ENCODE peak calls at places on chromosomes 5 and 9, in seven cellular contexts. I is MM.1S, N is GM12865, T is cardiac fibroblast, M is right atrium auricular region, X is lower leg skin, U is GM12864. Y is an unnamed sample.

GRCh38 chr9:91185193-91185886 is 176.4 kb downstream of the AUH start:
- DNase-seq in I (no peak), N (no peak), T (no peak), M (peak; percentile 34), X (peak; percentile 49), U (no peak), Y (peak; percentile 41)

GRCh38 chr9:92770005-92770995 is 5.7 kb upstream of the BICD2 start:
- DNase-seq in I (no peak), N (peak; percentile 24), T (peak; percentile 49), M (no peak), X (peak; percentile 90), U (no peak), Y (no peak)

GRCh38 chr5:67985686-67986387 is 229.7 kb upstream of the PIK3R1 start:
- DNase-seq in I (no peak), N (no peak), T (no peak), M (no peak), X (no peak), U (no peak), Y (no peak)

GRCh38 chr5:83956386-83956785 is 235.7 kb upstream of the HAPLN1 start:
- DNase-seq in I (no peak), N (no peak), T (peak; percentile 3), M (no peak), X (no peak), U (no peak), Y (no peak)

GRCh38 chr5:15634771-15635347 is 134.9 kb downstream of the FBXL7 start:
- DNase-seq in I (no peak), N (no peak), T (no peak), M (no peak), X (no peak), U (no peak), Y (no peak)

GRCh38 chr5:80141681-80142080 is 106.5 kb downstream of the THBS4 start:
- DNase-seq in I (no peak), N (no peak), T (no peak), M (no peak), X (no peak), U (no peak), Y (no peak)

GRCh38 chr5:91401175-91401574 is 18.1 kb upstream of the ARRDC3 start:
- DNase-seq in I (no peak), N (no peak), T (no peak), M (no peak), X (no peak), U (no peak), Y (no peak)

GRCh38 chr9:132498811-132499210 is 83.6 kb upstream of the BARHL1 start:
- DNase-seq in I (no peak), N (no peak), T (no peak), M (no peak), X (no peak), U (no peak), Y (no peak)

GRCh38 chr9:136105398-136106135 is 10.5 kb upstream of the NACC2 start:
- DNase-seq in I (no peak), N (no peak), T (peak; percentile 32), M (no peak), X (no peak), U (no peak), Y (no peak)

GRCh38 chr9:36815566-36816348 is 218.3 kb downstream of the PAX5 start:
- DNase-seq in I (no peak), N (no peak), T (no peak), M (no peak), X (peak; percentile 52), U (no peak), Y (no peak)

GRCh38 chr9:36818242-36818938 is 215.7 kb downstream of the PAX5 start:
- DNase-seq in I (no peak), N (no peak), T (no peak), M (no peak), X (peak; percentile 74), U (no peak), Y (no peak)

GRCh38 chr9:36818965-36819870 is 214.8 kb downstream of the PAX5 start:
- DNase-seq in I (no peak), N (no peak), T (no peak), M (no peak), X (peak; percentile 78), U (no peak), Y (no peak)

GRCh38 chr9:36815023-36815422 is 219.0 kb downstream of the PAX5 start:
- DNase-seq in I (no peak), N (no peak), T (no peak), M (no peak), X (peak; percentile 17), U (no peak), Y (no peak)

GRCh38 chr9:36817160-36817834 is 216.8 kb downstream of the PAX5 start:
- DNase-seq in I (no peak), N (no peak), T (no peak), M (no peak), X (peak; percentile 23), U (no peak), Y (no peak)
- H3K4me3 ChIP-seq in I (no peak overlapping the region), N (no peak overlapping the region), T (no peak overlapping the region), M (no peak overlapping the region), X (no peak overlapping the region), U (no peak overlapping the region), Y (no peak overlapping the region)

DNA sequence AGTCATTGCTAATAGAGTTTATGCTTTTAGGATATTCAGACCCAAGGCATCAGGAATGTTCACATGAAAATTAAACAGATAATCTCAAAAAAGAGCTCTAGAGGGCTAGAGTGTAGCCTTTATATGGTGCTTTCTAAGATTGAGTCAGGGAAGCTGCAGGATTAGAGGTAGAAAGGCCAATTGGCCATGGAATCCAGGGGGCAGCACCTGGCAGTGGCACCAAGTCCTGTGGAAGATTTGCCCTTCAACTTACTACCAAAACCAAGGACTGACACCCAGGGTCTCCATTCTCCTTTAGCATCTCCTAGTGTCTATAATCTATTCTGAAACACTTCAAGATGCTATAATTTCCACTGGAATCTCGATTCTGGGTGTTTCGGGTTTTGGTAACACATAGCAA is 112.4 kb downstream of the ACER2 start:
- DNase-seq in I (no peak), N (no peak), T (no peak), M (no peak), X (no peak), U (no peak), Y (no peak)
- TF ChIP-seq CTCF in I (no peak), N (no peak), T (no peak), M (no peak), X (no peak), U (no peak), Y (no peak)

GRCh38 chr9:128819716-128820664 is 1.7 kb downstream of the ENDOG start:
- DNase-seq in I (no peak), N (no peak), T (peak; percentile 57), M (peak; percentile 71), X (no peak), U (no peak), Y (no peak)
- H3K4me3 ChIP-seq in I (no peak overlapping the region), N (no peak overlapping the region), T (no peak overlapping the region), M (no peak overlapping the region), X (no peak overlapping the region), U (no peak overlapping the region), Y (peak overlapping the region; percentile 79)

GRCh38 chr5:2193923-2194555 is 311.3 kb upstream of the IRX4 start:
- DNase-seq in I (no peak), N (no peak), T (no peak), M (peak; percentile 52), X (peak; percentile 63), U (no peak), Y (peak; percentile 26)

GRCh38 chr5:2192496-2192895 is 309.8 kb upstream of the IRX4 start:
- DNase-seq in I (no peak), N (no peak), T (no peak), M (no peak), X (peak; percentile 78), U (no peak), Y (peak; percentile 58)

GRCh38 chr5:2193142-2193922 is 310.6 kb upstream of the IRX4 start:
- DNase-seq in I (no peak), N (no peak), T (no peak), M (peak; percentile 9), X (peak; percentile 52), U (no peak), Y (no peak)

GRCh38 chr5:2190549-2190948 is 307.8 kb upstream of the IRX4 start:
- DNase-seq in I (no peak), N (no peak), T (no peak), M (no peak), X (peak; percentile 28), U (no peak), Y (peak; percentile 43)

DNA sequence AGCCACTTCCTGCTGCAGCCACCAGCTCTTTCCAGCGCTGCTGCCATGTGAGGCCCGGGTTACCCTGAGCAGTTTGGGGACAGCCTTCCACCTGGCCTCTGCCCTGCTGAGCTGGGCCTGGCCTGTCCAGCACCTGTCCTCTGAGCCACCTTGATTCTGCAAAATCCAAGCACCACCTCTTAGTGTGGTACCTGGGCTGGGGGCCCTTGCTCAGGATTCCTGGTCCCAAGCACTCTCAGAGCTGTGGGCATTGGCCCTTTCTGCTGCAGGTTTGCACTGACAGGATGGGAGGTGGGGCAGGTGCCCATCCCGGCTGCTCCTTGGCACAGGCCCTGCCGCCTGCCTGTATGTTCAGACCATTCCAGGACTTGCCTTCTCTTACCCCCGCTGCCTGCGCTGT is 309.2 kb upstream of the IRX4 start:
- DNase-seq in I (no peak), N (no peak), T (no peak), M (no peak), X (peak; percentile 59), U (no peak), Y (peak; percentile 47)
- TF ChIP-seq CTCF in I (no peak), N (no peak), T (no peak), M (no peak), X (no peak), U (no peak), Y (no peak)

GRCh38 chr5:59591162-59591561 is 302.4 kb downstream of the PDE4D start:
- DNase-seq in I (peak; percentile 68), N (peak; percentile 18), T (no peak), M (no peak), X (no peak), U (no peak), Y (no peak)
- H3K4me3 ChIP-seq in I (peak overlapping the region; percentile 12), N (no peak overlapping the region), T (no peak overlapping the region), M (no peak overlapping the region), X (no peak overlapping the region), U (no peak overlapping the region), Y (no peak overlapping the region)

Y was measured in coronary artery.